ENCODE peak calls at places on chromosomes 16 and 17, in nine cellular contexts. Y is stimulated activated CD8-positive, alpha-beta memory T cell treated with anti-CD3 and anti-CD28 coated beads, Interleukin-2, amount 100 ng/mL, for 1 hour; K is AG08395; U is MV-4-11; B is left ventricle myocardium inferior; N is mammary epithelial cell; W is mucosa of descending colon; H is HT-29; C is NCI-H774. L is an unnamed sample.

GRCh38 chr16:56382901-56383355 is 42.4 kb downstream of the AMFR start:
- DNase-seq in U (no peak), B (no peak), W (no peak), C (no peak), H (peak; percentile 58), Y (no peak), K (peak; percentile 14), N (peak; percentile 89), L (no peak)

GRCh38 chr17:67388986-67389385 is 11.9 kb downstream of the PITPNC1 start:
- DNase-seq in K (no peak), B (no peak), C (no peak), N (no peak), W (no peak), U (no peak), Y (no peak), H (no peak), L (no peak)

GRCh38 chr16:49482690-49483089 is 109.1 kb downstream of the C16orf78 start:
- DNase-seq in H (no peak), B (no peak), N (no peak), U (no peak), Y (no peak), W (no peak), K (no peak), C (no peak), L (no peak)

GRCh38 chr16:52191533-52192134 is 355.3 kb downstream of the TOX3 start:
- DNase-seq in U (peak; percentile 22), H (peak; percentile 86), C (peak; percentile 78), Y (no peak), K (peak; percentile 76), W (no peak), N (peak; percentile 41), B (peak; percentile 23), L (no peak)

GRCh38 chr17:82871056-82871775 is 31.4 kb upstream of the ZNF750 start:
- DNase-seq in Y (no peak), H (no peak), U (no peak), N (peak; percentile 21), K (no peak), C (no peak), B (no peak), W (peak; percentile 58), L (no peak)

GRCh38 chr16:66528294-66528693 is 21.6 kb downstream of the TK2 start:
- DNase-seq in K (no peak), N (no peak), U (no peak), H (no peak), Y (no peak), C (no peak), W (no peak), B (no peak), L (no peak)

GRCh38 chr16:27816561-27816960 is 247.0 kb downstream of the GSG1L start:
- DNase-seq in C (no peak), H (no peak), Y (no peak), B (no peak), N (no peak), W (no peak), U (no peak), K (no peak), L (no peak)

GRCh38 chr17:60301644-60302043 is 90.3 kb downstream of the USP32 start:
- DNase-seq in C (no peak), U (peak; percentile 23), B (no peak), N (no peak), Y (no peak), H (no peak), K (no peak), W (no peak), L (peak; percentile 7)

GRCh38 chr17:81422776-81423697 is 27.8 kb downstream of the BAHCC1 start:
- DNase-seq in H (peak; percentile 42), B (peak; percentile 70), K (peak; percentile 91), C (no peak), U (no peak), Y (no peak), N (peak; percentile 93), W (peak; percentile 81), L (no peak)